ENCODE peak calls at places on chromosomes 11 and 22, in seven cellular contexts. Y is HuH-7; R is HT1080; U is HTR-8/SVneo; H is GM12891; K is H54; B is activated CD4-positive, alpha-beta T cell treated with anti-CD3 and anti-CD28 coated beads, Interleukin-2, amount 50 U/mL, for 48 hours. O is an unnamed sample.

GRCh38 chr11:60791534-60791933 is 6.4 kb downstream of the MS4A10 start:
- DNase-seq in Y (no peak), R (no peak), U (no peak), H (no peak), K (no peak), B (no peak), O (no peak)

GRCh38 chr22:40323681-40324083 is 22.6 kb upstream of the ADSL start:
- DNase-seq in Y (no peak), R (no peak), U (no peak), H (no peak), K (no peak), B (no peak), O (no peak)

GRCh38 chr11:100684101-100685065 is 2.7 kb upstream of the ARHGAP42 start:
- DNase-seq in Y (no peak), R (peak; percentile 71), U (no peak), H (no peak), K (no peak), B (no peak), O (no peak)

GRCh38 chr11:79708319-79708928 is 267.6 kb upstream of the TENM4 start:
- DNase-seq in Y (peak; percentile 35), R (peak; percentile 64), U (peak; percentile 19), H (no peak), K (peak; percentile 30), B (no peak), O (peak; percentile 64)

GRCh38 chr11:122170815-122171475 is 54.9 kb upstream of the BLID start:
- DNase-seq in Y (no peak), R (peak; percentile 92), U (no peak), H (no peak), K (no peak), B (no peak), O (no peak)

GRCh38 chr11:44894217-44894617 is 56.5 kb downstream of the TP53I11 start:
- DNase-seq in Y (peak; percentile 89), R (peak; percentile 25), U (peak; percentile 85), H (peak; percentile 79), K (peak; percentile 84), B (peak; percentile 70), O (peak; percentile 64)

GRCh38 chr22:36540867-36541642 is 12.1 kb upstream of the EIF3D start:
- DNase-seq in Y (no peak), R (peak; percentile 84), U (no peak), H (no peak), K (no peak), B (no peak), O (no peak)

GRCh38 chr11:3971756-3972404 is 116.4 kb downstream of the STIM1 start:
- DNase-seq in Y (no peak), R (peak; percentile 11), U (no peak), H (no peak), K (no peak), B (no peak), O (no peak)

GRCh38 chr11:57641011-57641410 is 8.7 kb downstream of the YPEL4 start:
- DNase-seq in Y (peak; percentile 81), R (no peak), U (no peak), H (no peak), K (no peak), B (no peak), O (no peak)

GRCh38 chr11:128857341-128857740 is 9.8 kb downstream of the KCNJ1 start:
- DNase-seq in Y (no peak), R (no peak), U (no peak), H (no peak), K (no peak), B (no peak), O (no peak)

GRCh38 chr11:126917531-126918204 is 82.9 kb downstream of the KIRREL3 start:
- DNase-seq in Y (no peak), R (peak; percentile 97), U (peak; percentile 67), H (no peak), K (peak; percentile 45), B (no peak), O (no peak)

GRCh38 chr22:27704581-27704980 is 97.0 kb downstream of the MN1 start:
- DNase-seq in Y (no peak), R (no peak), U (no peak), H (no peak), K (no peak), B (no peak), O (no peak)

GRCh38 chr22:24189249-24190158 is 8.2 kb downstream of the SUSD2 start:
- DNase-seq in Y (peak; percentile 97), R (peak; percentile 59), U (peak; percentile 69), H (peak; percentile 92), K (peak; percentile 79), B (peak; percentile 65), O (peak; percentile 68)

GRCh38 chr22:38829485-38829884 is 14.3 kb downstream of the NPTXR start:
- DNase-seq in Y (no peak), R (no peak), U (no peak), H (no peak), K (no peak), B (no peak), O (no peak)

GRCh38 chr22:44920183-44920582 is 89.6 kb downstream of the PHF21B start:
- DNase-seq in Y (no peak), R (no peak), U (no peak), H (no peak), K (no peak), B (no peak), O (no peak)